ENCODE peak calls at places on chromosomes 6 and 20, in eight cellular contexts. One of them, this sample, is unnamed.
A peak's percentile ranks its signal among the peaks of the same experiment; 100 is the strongest.

GRCh38 chr6:170438402-170438753 is 114.7 kb downstream of the PSMB1 start:
- DNase-seq in cardiac muscle cell: peak; percentile 93
- DNase-seq in neuronal stem cell: peak; percentile 93
- DNase-seq in CD8-positive, alpha-beta memory T cell: no peak
- DNase-seq in D341Med: peak; percentile 96
- DNase-seq in head of caudate nucleus: peak; percentile 71
- DNase-seq in activated B cell treated with CpG ODN at 0.5 μM for 24 hours: no peak
- DNase-seq in neural progenitor cell: peak; percentile 96
- DNase-seq in this sample: peak; percentile 100

GRCh38 chr6:120302041-120302440 is 952.5 kb upstream of the MAN1A1 start:
- DNase-seq in cardiac muscle cell: no peak
- DNase-seq in activated B cell treated with CpG ODN at 0.5 μM for 24 hours: no peak
- DNase-seq in neuronal stem cell: peak; percentile 9
- DNase-seq in D341Med: no peak
- DNase-seq in head of caudate nucleus: no peak
- DNase-seq in CD8-positive, alpha-beta memory T cell: no peak
- DNase-seq in neural progenitor cell: peak; percentile 23
- DNase-seq in this sample: no peak

GRCh38 chr6:12490376-12490903 is 200.3 kb downstream of the EDN1 start:
- DNase-seq in head of caudate nucleus: no peak
- DNase-seq in D341Med: no peak
- DNase-seq in activated B cell treated with CpG ODN at 0.5 μM for 24 hours: no peak
- DNase-seq in CD8-positive, alpha-beta memory T cell: no peak
- DNase-seq in neural progenitor cell: no peak
- DNase-seq in neuronal stem cell: no peak
- DNase-seq in cardiac muscle cell: no peak
- DNase-seq in this sample: no peak

GRCh38 chr6:156953478-156954146 is 176.4 kb downstream of the ARID1B start:
- DNase-seq in D341Med: no peak
- DNase-seq in neuronal stem cell: peak; percentile 49
- DNase-seq in head of caudate nucleus: no peak
- DNase-seq in CD8-positive, alpha-beta memory T cell: no peak
- DNase-seq in activated B cell treated with CpG ODN at 0.5 μM for 24 hours: no peak
- DNase-seq in neural progenitor cell: peak; percentile 85
- DNase-seq in cardiac muscle cell: peak; percentile 83
- DNase-seq in this sample: peak; percentile 96

GRCh38 chr6:11496152-11497060 is 41.1 kb upstream of the TMEM170B start:
- DNase-seq in activated B cell treated with CpG ODN at 0.5 μM for 24 hours: no peak
- DNase-seq in neural progenitor cell: peak; percentile 74
- DNase-seq in neuronal stem cell: peak; percentile 65
- DNase-seq in head of caudate nucleus: no peak
- DNase-seq in CD8-positive, alpha-beta memory T cell: peak; percentile 47
- DNase-seq in cardiac muscle cell: peak; percentile 79
- DNase-seq in D341Med: peak; percentile 78
- DNase-seq in this sample: peak; percentile 90

GRCh38 chr6:12578751-12579150 is 137.8 kb upstream of the PHACTR1 start:
- DNase-seq in cardiac muscle cell: no peak
- DNase-seq in neural progenitor cell: no peak
- DNase-seq in head of caudate nucleus: no peak
- DNase-seq in D341Med: no peak
- DNase-seq in CD8-positive, alpha-beta memory T cell: no peak
- DNase-seq in neuronal stem cell: no peak
- DNase-seq in activated B cell treated with CpG ODN at 0.5 μM for 24 hours: no peak
- DNase-seq in this sample: no peak

GRCh38 chr20:36153754-36154695 is 515 bp upstream of the EPB41L1 start:
- DNase-seq in head of caudate nucleus: peak; percentile 90
- DNase-seq in D341Med: peak; percentile 94
- DNase-seq in CD8-positive, alpha-beta memory T cell: no peak
- DNase-seq in neural progenitor cell: peak; percentile 85
- DNase-seq in cardiac muscle cell: peak; percentile 89
- DNase-seq in neuronal stem cell: peak; percentile 62
- DNase-seq in activated B cell treated with CpG ODN at 0.5 μM for 24 hours: no peak
- DNase-seq in this sample: peak; percentile 87

GRCh38 chr20:61434361-61434781 is 182.3 kb downstream of the CDH4 start:
- DNase-seq in neuronal stem cell: peak; percentile 40
- DNase-seq in head of caudate nucleus: no peak
- DNase-seq in activated B cell treated with CpG ODN at 0.5 μM for 24 hours: no peak
- DNase-seq in CD8-positive, alpha-beta memory T cell: no peak
- DNase-seq in cardiac muscle cell: peak; percentile 43
- DNase-seq in neural progenitor cell: peak; percentile 67
- DNase-seq in D341Med: no peak
- DNase-seq in this sample: peak; percentile 13

GRCh38 chr6:41546475-41546865 is 289 bp downstream of the FOXP4 start:
- DNase-seq in neural progenitor cell: no peak
- DNase-seq in D341Med: peak; percentile 80
- DNase-seq in cardiac muscle cell: no peak
- DNase-seq in neuronal stem cell: no peak
- DNase-seq in CD8-positive, alpha-beta memory T cell: peak; percentile 45
- DNase-seq in head of caudate nucleus: no peak
- DNase-seq in activated B cell treated with CpG ODN at 0.5 μM for 24 hours: no peak
- DNase-seq in this sample: peak; percentile 79

GRCh38 chr20:21607971-21608735 is 94.3 kb upstream of the NKX2-2 start:
- DNase-seq in neuronal stem cell: no peak
- DNase-seq in head of caudate nucleus: peak; percentile 88
- DNase-seq in D341Med: peak; percentile 42
- DNase-seq in cardiac muscle cell: no peak
- DNase-seq in CD8-positive, alpha-beta memory T cell: no peak
- DNase-seq in activated B cell treated with CpG ODN at 0.5 μM for 24 hours: no peak
- DNase-seq in neural progenitor cell: no peak
- DNase-seq in this sample: no peak

GRCh38 chr6:118529756-118530155 is 18.3 kb upstream of the PLN start:
- DNase-seq in CD8-positive, alpha-beta memory T cell: no peak
- DNase-seq in cardiac muscle cell: no peak
- DNase-seq in neural progenitor cell: no peak
- DNase-seq in D341Med: no peak
- DNase-seq in head of caudate nucleus: no peak
- DNase-seq in activated B cell treated with CpG ODN at 0.5 μM for 24 hours: no peak
- DNase-seq in neuronal stem cell: no peak
- DNase-seq in this sample: peak; percentile 10

GRCh38 chr6:138598562-138599173 is 99.4 kb upstream of the NHSL1 start:
- DNase-seq in activated B cell treated with CpG ODN at 0.5 μM for 24 hours: no peak
- DNase-seq in head of caudate nucleus: no peak
- DNase-seq in neural progenitor cell: no peak
- DNase-seq in neuronal stem cell: no peak
- DNase-seq in cardiac muscle cell: no peak
- DNase-seq in D341Med: no peak
- DNase-seq in CD8-positive, alpha-beta memory T cell: no peak
- DNase-seq in this sample: no peak

GRCh38 chr6:143529095-143529494 is 17.6 kb upstream of the FUCA2 start:
- DNase-seq in CD8-positive, alpha-beta memory T cell: no peak
- DNase-seq in neuronal stem cell: no peak
- DNase-seq in activated B cell treated with CpG ODN at 0.5 μM for 24 hours: no peak
- DNase-seq in cardiac muscle cell: no peak
- DNase-seq in D341Med: peak; percentile 43
- DNase-seq in neural progenitor cell: peak; percentile 38
- DNase-seq in head of caudate nucleus: no peak
- DNase-seq in this sample: peak; percentile 19

GRCh38 chr6:106324726-106325335 is 729 bp downstream of the ATG5 start:
- DNase-seq in head of caudate nucleus: no peak
- DNase-seq in cardiac muscle cell: no peak
- DNase-seq in neural progenitor cell: no peak
- DNase-seq in D341Med: no peak
- DNase-seq in CD8-positive, alpha-beta memory T cell: no peak
- DNase-seq in activated B cell treated with CpG ODN at 0.5 μM for 24 hours: no peak
- DNase-seq in neuronal stem cell: no peak
- DNase-seq in this sample: peak; percentile 35